ENCODE peak calls at places on chromosomes 1 and 21, in nine cellular contexts. Y, E, B, P, H, S, L, R and K are unnamed samples.

GRCh38 chr1:11069233-11069950 is 9.6 kb upstream of the SRM start:
- DNase-seq in Y (no peak), E (no peak), B (peak), P (no peak), H (no peak), S (no peak), L (no peak), R (no peak), K (no peak)

GRCh38 chr21:41759926-41760325 is 6.9 kb downstream of the RIPK4 start:
- DNase-seq in Y (no peak), E (no peak), B (no peak), P (no peak), H (no peak), S (no peak), L (no peak), R (no peak), K (no peak)

GRCh38 chr1:8116892-8117262 is 90.8 kb upstream of the ERRFI1 start:
- DNase-seq in Y (peak), E (no peak), B (peak), P (no peak), H (no peak), S (peak), L (no peak), R (peak), K (no peak)

GRCh38 chr1:206792939-206793607 is 20.8 kb upstream of the IL10 start:
- DNase-seq in Y (no peak), E (no peak), B (no peak), P (no peak), H (no peak), S (no peak), L (no peak), R (peak), K (no peak)

GRCh38 chr1:27643626-27644368 is 8.8 kb upstream of the FGR start:
- DNase-seq in Y (no peak), E (peak), B (no peak), P (no peak), H (peak), S (peak), L (peak), R (peak), K (no peak)

GRCh38 chr1:81758213-81758612 is 42.5 kb upstream of the ADGRL2 start:
- DNase-seq in Y (no peak), E (no peak), B (no peak), P (no peak), H (no peak), S (no peak), L (no peak), R (peak), K (no peak)

GRCh38 chr1:179082308-179083030 is 599 bp downstream of the TOR3A start:
- DNase-seq in Y (no peak), E (peak), B (no peak), P (no peak), H (peak), S (peak), L (peak), R (no peak), K (no peak)

GRCh38 chr1:241235236-241235897 is 121.6 kb downstream of the RGS7 start:
- DNase-seq in Y (no peak), E (no peak), B (no peak), P (no peak), H (no peak), S (no peak), L (no peak), R (peak), K (no peak)

GRCh38 chr21:45555251-45555556 is 13.0 kb upstream of the SLC19A1 start:
- DNase-seq in Y (no peak), E (no peak), B (no peak), P (no peak), H (no peak), S (no peak), L (no peak), R (peak), K (no peak)

GRCh38 chr1:22223176-22223575 is 80.3 kb upstream of the WNT4 start:
- DNase-seq in Y (no peak), E (peak), B (no peak), P (no peak), H (peak), S (no peak), L (no peak), R (no peak), K (no peak)

GRCh38 chr1:230713915-230714764 is at the start of gene AGT:
- DNase-seq in Y (peak), E (no peak), B (no peak), P (peak), H (no peak), S (peak), L (no peak), R (peak), K (peak)

GRCh38 chr1:202576816-202577215 is 133.4 kb downstream of the SYT2 start:
- DNase-seq in Y (peak), E (no peak), B (no peak), P (peak), H (peak), S (no peak), L (no peak), R (peak), K (no peak)

GRCh38 chr1:165254376-165254775 is 102.1 kb downstream of the LMX1A start:
- DNase-seq in Y (no peak), E (no peak), B (no peak), P (no peak), H (no peak), S (no peak), L (no peak), R (no peak), K (no peak)

GRCh38 chr1:230808268-230808872 is 60.0 kb downstream of the C1orf198 start:
- DNase-seq in Y (no peak), E (peak), B (no peak), P (no peak), H (no peak), S (no peak), L (no peak), R (peak), K (no peak)

GRCh38 chr1:164716992-164717703 is 158.2 kb downstream of the PBX1 start:
- DNase-seq in Y (no peak), E (no peak), B (no peak), P (no peak), H (peak), S (no peak), L (no peak), R (peak), K (no peak)

DNA sequence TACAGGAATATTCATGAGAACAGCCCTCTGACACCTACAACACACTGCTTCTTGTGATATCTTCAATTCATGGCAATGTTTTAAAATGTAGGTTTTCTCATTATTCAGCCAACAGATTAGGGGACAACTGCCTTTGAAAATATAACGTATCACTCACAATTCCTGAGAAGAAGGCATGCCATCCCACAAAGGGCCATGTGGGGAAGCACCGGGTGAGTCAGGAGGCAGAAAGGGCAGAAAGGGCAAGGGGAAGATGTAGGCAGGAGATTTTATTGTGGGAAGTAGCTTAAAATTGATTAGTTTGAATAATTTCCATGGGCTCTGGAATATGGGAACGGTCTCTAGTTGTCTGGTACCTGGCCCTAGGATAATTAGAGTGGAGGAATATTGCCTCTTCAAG is 165.7 kb downstream of the HHIPL2 start:
- DNase-seq in Y (no peak), E (no peak), B (no peak), P (no peak), H (no peak), S (no peak), L (no peak), R (no peak), K (no peak)
- TF ChIP-seq CTCF in Y (no peak), E (no peak), B (no peak), P (no peak), H (no peak), S (no peak), L (no peak), R (no peak), K (no peak)

GRCh38 chr1:200042119-200042436 is 14.6 kb downstream of the NR5A2 start:
- DNase-seq in Y (no peak), E (peak), B (no peak), P (no peak), H (no peak), S (no peak), L (no peak), R (no peak), K (no peak)

GRCh38 chr1:200042437-200043329 is 15.2 kb downstream of the NR5A2 start:
- DNase-seq in Y (no peak), E (peak), B (no peak), P (no peak), H (no peak), S (no peak), L (no peak), R (no peak), K (no peak)

GRCh38 chr1:200040516-200041138 is 13.1 kb downstream of the NR5A2 start:
- DNase-seq in Y (no peak), E (peak), B (no peak), P (no peak), H (no peak), S (no peak), L (no peak), R (no peak), K (no peak)

GRCh38 chr1:200039849-200040479 is 12.5 kb downstream of the NR5A2 start:
- DNase-seq in Y (no peak), E (peak), B (no peak), P (no peak), H (no peak), S (no peak), L (no peak), R (no peak), K (no peak)

GRCh38 chr1:200041337-200042118 is 14.0 kb downstream of the NR5A2 start:
- DNase-seq in Y (no peak), E (peak), B (no peak), P (no peak), H (no peak), S (no peak), L (no peak), R (no peak), K (no peak)
- H3K4me3 ChIP-seq in Y (no peak), E (peak), B (peak), P (no peak), H (no peak), S (peak), L (no peak), R (no peak), K (no peak)

GRCh38 chr1:38615680-38616079 is 243.9 kb downstream of the RRAGC start:
- DNase-seq in Y (no peak), E (no peak), B (no peak), P (no peak), H (no peak), S (no peak), L (no peak), R (no peak), K (no peak)
- TF ChIP-seq CTCF in Y (no peak), E (peak), B (no peak), P (no peak), H (peak), S (no peak), L (no peak), R (peak), K (peak)

GRCh38 chr1:26224606-26225005 is 9.4 kb upstream of the CEP85 start:
- DNase-seq in Y (no peak), E (no peak), B (no peak), P (no peak), H (no peak), S (no peak), L (no peak), R (no peak), K (no peak)
- H3K4me3 ChIP-seq in Y (no peak), E (no peak), B (peak), P (no peak), H (no peak), S (peak), L (peak), R (no peak), K (no peak)